ENCODE peak calls at places on chromosomes 16 and 17, in nine cellular contexts. Z, B, M, K, S, E, F, W and G are unnamed samples. For H3K36me3, the result is how much of the 10 kb centered on the place peaks cover.

GRCh38 chr16:56662357-56663354 is 4.9 kb downstream of the MT1F start:
- DNase-seq in Z (no peak), B (no peak), M (no peak), K (no peak), S (no peak), E (no peak), F (no peak), W (no peak), G (no peak)

GRCh38 chr17:80213651-80213975 is 6.5 kb downstream of the SGSH start:
- DNase-seq in Z (no peak), B (no peak), M (no peak), K (no peak), S (no peak), E (no peak), F (no peak), W (no peak), G (peak)

GRCh38 chr16:46737621-46738214 is 10.4 kb downstream of the MYLK3 start:
- DNase-seq in Z (no peak), B (no peak), M (no peak), K (no peak), S (no peak), E (no peak), F (peak), W (no peak), G (peak)

GRCh38 chr17:3546521-3546920 is 11.1 kb downstream of the TRPV3 start:
- DNase-seq in Z (no peak), B (peak), M (no peak), K (no peak), S (no peak), E (no peak), F (no peak), W (no peak), G (no peak)

GRCh38 chr17:6570731-6571465 is 14.5 kb upstream of the PITPNM3 start:
- DNase-seq in Z (peak), B (no peak), M (no peak), K (no peak), S (no peak), E (no peak), F (no peak), W (no peak), G (no peak)

GRCh38 chr17:79777844-79778503 is at the start of gene CBX2:
- DNase-seq in Z (peak), B (peak), M (peak), K (peak), S (no peak), E (peak), F (no peak), W (no peak), G (peak)

GRCh38 chr16:15996432-15997109 is 47.2 kb downstream of the ABCC1 start:
- DNase-seq in Z (peak), B (no peak), M (peak), K (peak), S (no peak), E (no peak), F (no peak), W (peak), G (no peak)

GRCh38 chr16:8858994-8859912 is 9.6 kb downstream of the CARHSP1 start:
- DNase-seq in Z (no peak), B (no peak), M (no peak), K (no peak), S (no peak), E (no peak), F (no peak), W (no peak), G (peak)

GRCh38 chr17:83151056-83151441 is 71.6 kb downstream of the METRNL start:
- DNase-seq in Z (no peak), B (no peak), M (no peak), K (no peak), S (no peak), E (no peak), F (no peak), W (no peak), G (peak)

GRCh38 chr17:44864831-44865230 is 17.1 kb downstream of the HIGD1B start:
- DNase-seq in Z (no peak), B (no peak), M (no peak), K (no peak), S (no peak), E (no peak), F (no peak), W (no peak), G (no peak)

GRCh38 chr17:44854201-44854600 is 6.5 kb downstream of the HIGD1B start:
- DNase-seq in Z (no peak), B (no peak), M (no peak), K (no peak), S (no peak), E (no peak), F (no peak), W (no peak), G (no peak)

GRCh38 chr17:44863254-44863918 is 15.7 kb downstream of the HIGD1B start:
- DNase-seq in Z (no peak), B (no peak), M (no peak), K (peak), S (no peak), E (no peak), F (no peak), W (no peak), G (no peak)

GRCh38 chr17:44862278-44862914 is 14.7 kb downstream of the HIGD1B start:
- DNase-seq in Z (no peak), B (no peak), M (no peak), K (no peak), S (no peak), E (no peak), F (no peak), W (no peak), G (no peak)

DNA sequence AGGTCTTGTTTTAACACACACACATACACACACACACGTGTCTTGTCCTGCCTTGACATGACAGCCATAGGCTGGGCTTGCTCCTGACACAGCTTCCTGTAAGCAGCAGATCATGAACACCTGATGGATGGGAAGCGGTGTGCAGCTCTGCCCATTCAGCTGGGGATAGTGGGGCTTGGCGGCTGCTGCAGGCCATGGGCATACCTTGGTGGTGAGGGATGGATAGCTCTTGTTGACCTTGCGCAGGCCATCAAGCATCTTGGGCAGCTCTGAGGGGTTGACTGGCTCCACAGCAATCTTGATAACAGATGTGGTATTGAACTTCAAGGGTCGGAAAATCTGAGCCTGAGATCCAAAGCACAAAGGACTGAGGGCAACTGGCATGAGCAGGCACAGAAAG is 12.0 kb downstream of the HIGD1B start:
- DNase-seq in Z (no peak), B (no peak), M (no peak), K (no peak), S (no peak), E (no peak), F (no peak), W (no peak), G (no peak)
- H3K36me3 ChIP-seq in Z (half or more), B (half or more), M (half or more), K (half or more), S (under half), E (under half), F (half or more), W (under half), G (half or more)

GRCh38 chr17:40219073-40219860 is at the start of gene WIPF2:
- DNase-seq in Z (peak), B (peak), M (peak), K (peak), S (peak), E (peak), F (peak), W (peak), G (peak)
- TF ChIP-seq POLR2AphosphoS5 in Z (peak), B (peak), M (no peak), K (peak), S (peak), E (peak), F (no peak), W (peak), G (peak)

GRCh38 chr16:69366431-69366830 is 14.8 kb upstream of the TMED6 start:
- DNase-seq in Z (no peak), B (no peak), M (no peak), K (no peak), S (no peak), E (no peak), F (no peak), W (no peak), G (no peak)
- H3K36me3 ChIP-seq in Z (half or more), B (half or more), M (half or more), K (under half), S (under half), E (under half), F (half or more), W (under half), G (under half)

GRCh38 chr17:77541995-77542394 is 401.2 kb downstream of the SEC14L1 start:
- DNase-seq in Z (no peak), B (no peak), M (no peak), K (no peak), S (no peak), E (no peak), F (no peak), W (no peak), G (no peak)
- TF ChIP-seq POLR2AphosphoS5 in Z (no peak), B (no peak), M (no peak), K (no peak), S (no peak), E (no peak), F (no peak), W (no peak), G (no peak)

GRCh38 chr17:17485420-17485819 is 8.6 kb downstream of the MED9 start:
- DNase-seq in Z (no peak), B (no peak), M (no peak), K (no peak), S (no peak), E (no peak), F (no peak), W (no peak), G (peak)

GRCh38 chr17:17479209-17479608 is 2.4 kb downstream of the MED9 start:
- DNase-seq in Z (no peak), B (no peak), M (no peak), K (no peak), S (no peak), E (no peak), F (no peak), W (no peak), G (no peak)

GRCh38 chr17:17484451-17484899 is 7.7 kb downstream of the MED9 start:
- DNase-seq in Z (no peak), B (no peak), M (no peak), K (no peak), S (no peak), E (no peak), F (no peak), W (no peak), G (peak)

GRCh38 chr17:17480593-17481148 is 3.9 kb downstream of the MED9 start:
- DNase-seq in Z (no peak), B (no peak), M (no peak), K (no peak), S (no peak), E (no peak), F (no peak), W (no peak), G (no peak)

GRCh38 chr17:17481860-17482259 is 5.1 kb downstream of the MED9 start:
- DNase-seq in Z (no peak), B (no peak), M (no peak), K (no peak), S (no peak), E (no peak), F (no peak), W (no peak), G (no peak)
- H3K36me3 ChIP-seq in Z (under half), B (under half), M (under half), K (under half), S (under half), E (under half), F (under half), W (under half), G (half or more)

GRCh38 chr16:1707193-1707790 is 1.3 kb downstream of the MAPK8IP3 start:
- DNase-seq in Z (no peak), B (no peak), M (no peak), K (peak), S (no peak), E (no peak), F (no peak), W (no peak), G (peak)
- TF ChIP-seq POLR2AphosphoS5 in Z (no peak), B (no peak), M (no peak), K (no peak), S (no peak), E (no peak), F (no peak), W (no peak), G (no peak)

DNA sequence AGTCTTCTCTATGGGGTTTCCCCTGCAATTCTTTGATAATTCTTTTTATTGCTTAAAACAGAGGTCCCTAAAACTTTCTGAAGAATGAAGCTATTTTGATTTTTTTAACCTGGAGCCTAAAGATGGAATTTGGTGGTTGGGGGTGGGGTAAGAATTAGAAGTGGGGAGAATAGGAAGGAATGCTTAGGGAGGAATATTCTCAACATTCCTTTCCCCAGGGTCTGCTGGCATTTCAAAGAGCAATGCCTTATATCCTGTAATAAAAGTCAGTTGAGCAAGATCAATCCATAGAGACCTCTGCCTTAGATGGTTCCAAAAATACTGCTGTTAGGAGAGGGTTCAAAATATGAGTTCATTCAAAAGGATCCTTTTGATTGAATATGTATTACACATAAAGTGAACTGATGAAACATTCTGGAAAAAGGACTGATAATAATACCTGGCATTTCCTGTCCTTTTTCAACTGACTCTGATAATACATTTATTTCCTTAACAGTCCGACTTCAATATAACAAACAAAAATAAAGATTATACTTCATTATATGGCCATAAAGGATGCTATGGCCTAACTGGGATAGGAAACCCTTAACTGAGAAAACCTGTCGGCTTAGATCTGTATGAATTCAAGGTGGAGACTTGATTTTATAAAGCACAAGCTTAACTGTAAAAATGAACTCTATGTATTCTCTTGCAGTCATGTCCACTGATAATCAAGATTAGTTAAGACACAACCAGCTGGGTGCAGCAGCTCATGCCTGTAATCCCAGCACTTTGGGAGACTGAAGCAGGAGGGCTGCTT is 102.4 kb downstream of the MYO1D start:
- DNase-seq in Z (no peak), B (no peak), M (no peak), K (no peak), S (no peak), E (no peak), F (no peak), W (no peak), G (no peak)
- H3K36me3 ChIP-seq in Z (under half), B (under half), M (under half), K (under half), S (under half), E (under half), F (under half), W (under half), G (under half)

DNA sequence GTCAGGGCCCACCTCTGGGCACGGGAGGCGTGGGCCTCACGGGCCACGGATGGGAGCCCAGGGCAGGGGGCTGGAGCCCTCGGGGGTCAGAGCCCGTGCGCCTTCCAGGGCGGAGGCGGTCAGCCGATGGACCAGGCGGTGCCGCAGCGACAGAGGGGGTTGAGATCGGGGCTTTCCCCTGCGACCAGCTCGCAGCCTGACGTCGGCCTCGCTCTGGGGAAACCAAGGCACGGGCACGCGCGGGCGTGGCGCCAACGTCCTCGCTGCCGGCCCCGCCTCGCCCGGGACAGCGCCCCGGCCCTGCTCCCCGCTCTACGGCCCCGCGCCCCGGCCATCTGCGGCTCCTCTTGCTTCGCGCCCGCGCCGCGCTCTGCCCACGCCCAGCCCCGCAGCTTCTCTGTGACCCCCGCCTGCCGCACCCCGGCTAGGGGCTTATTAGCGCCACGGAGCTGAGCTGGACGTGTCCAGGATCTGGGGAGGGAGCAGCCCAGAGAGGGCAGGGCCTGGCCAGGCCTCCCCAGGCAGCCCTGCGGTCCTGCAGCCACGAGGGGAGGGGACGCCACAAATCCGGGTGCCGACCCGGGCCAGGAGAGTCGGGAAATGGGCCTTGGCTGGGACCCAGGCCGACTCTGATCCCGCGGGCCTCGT is 13.5 kb downstream of the ACTG1 start:
- DNase-seq in Z (no peak), B (no peak), M (no peak), K (no peak), S (no peak), E (no peak), F (no peak), W (no peak), G (no peak)
- TF ChIP-seq POLR2AphosphoS5 in Z (no peak), B (no peak), M (no peak), K (no peak), S (no peak), E (no peak), F (no peak), W (no peak), G (no peak)

GRCh38 chr16:66529475-66529874 is 20.4 kb downstream of the TK2 start:
- DNase-seq in Z (no peak), B (no peak), M (no peak), K (no peak), S (no peak), E (no peak), F (no peak), W (no peak), G (no peak)
- H3K36me3 ChIP-seq in Z (half or more), B (under half), M (under half), K (under half), S (under half), E (under half), F (half or more), W (under half), G (under half)

GRCh38 chr17:16293918-16294317 is 59.4 kb downstream of the CENPV start:
- DNase-seq in Z (no peak), B (peak), M (no peak), K (no peak), S (no peak), E (no peak), F (no peak), W (no peak), G (no peak)

GRCh38 chr17:16294560-16294959 is 58.7 kb downstream of the CENPV start:
- DNase-seq in Z (no peak), B (no peak), M (no peak), K (no peak), S (no peak), E (no peak), F (no peak), W (no peak), G (no peak)

GRCh38 chr17:16300554-16300953 is 52.7 kb downstream of the CENPV start:
- DNase-seq in Z (no peak), B (no peak), M (no peak), K (no peak), S (no peak), E (no peak), F (no peak), W (no peak), G (no peak)

GRCh38 chr17:16298140-16298662 is 55.1 kb downstream of the CENPV start:
- DNase-seq in Z (no peak), B (no peak), M (no peak), K (no peak), S (no peak), E (no peak), F (no peak), W (no peak), G (no peak)

DNA sequence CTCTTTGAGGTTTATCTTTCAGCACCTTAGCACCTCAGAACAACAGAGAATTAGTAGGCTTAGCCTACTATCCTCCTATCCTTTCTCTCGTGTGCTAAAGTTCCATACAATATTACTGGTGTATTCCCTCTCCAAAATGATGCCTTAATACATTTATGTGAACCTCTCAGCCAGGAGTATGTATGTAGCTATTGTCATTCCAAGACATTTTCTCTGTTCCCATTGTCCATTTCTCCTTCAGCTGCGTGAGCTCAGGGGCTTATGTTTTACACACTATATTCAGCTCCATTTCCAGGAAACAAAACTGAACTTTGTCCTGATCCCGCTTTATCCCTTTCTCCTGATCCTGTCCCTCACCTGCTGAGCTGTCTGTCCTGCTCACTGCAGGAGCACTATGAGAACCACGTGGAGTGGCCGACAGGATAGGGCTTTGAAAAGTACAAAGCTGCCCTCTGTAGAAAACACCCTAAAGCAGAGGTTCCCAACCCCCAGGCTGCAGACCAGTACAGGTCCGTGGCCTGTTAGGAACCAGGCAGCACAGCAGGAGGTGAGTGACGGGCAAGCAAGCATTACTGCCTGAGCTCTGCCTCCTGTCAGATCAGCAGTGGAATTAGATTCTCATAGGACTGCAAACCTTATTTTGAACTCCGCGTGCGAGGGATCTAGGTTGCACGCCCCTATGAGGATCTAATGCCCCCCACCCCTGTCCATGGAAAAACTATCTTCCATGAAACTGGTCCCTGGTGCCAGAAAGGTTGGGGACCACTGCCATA is 55.7 kb downstream of the CENPV start:
- DNase-seq in Z (no peak), B (peak), M (no peak), K (no peak), S (no peak), E (no peak), F (no peak), W (no peak), G (no peak)
- TF ChIP-seq POLR2AphosphoS5 in Z (no peak), B (no peak), M (no peak), K (no peak), S (no peak), E (no peak), F (no peak), W (no peak), G (no peak)